ENCODE peak calls at places on chromosome 17, in nine cellular contexts. M, V, U, C, Z, O, W, Q and Y are unnamed samples.

GRCh38 chr17:57085448-57086068 is 512 bp downstream of the AKAP1 start:
- DNase-seq in M (peak; percentile 74), V (peak; percentile 78), U (peak; percentile 18), C (peak; percentile 60), Z (peak; percentile 47), O (peak; percentile 56), W (peak; percentile 19), Q (no peak), Y (peak; percentile 66)

GRCh38 chr17:34626141-34626681 is 46.8 kb downstream of the TMEM132E start:
- DNase-seq in M (no peak), V (peak; percentile 26), U (no peak), C (no peak), Z (no peak), O (no peak), W (no peak), Q (no peak), Y (no peak)

GRCh38 chr17:45291170-45291805 is 25.5 kb downstream of the MAP3K14 start:
- DNase-seq in M (peak; percentile 74), V (no peak), U (no peak), C (no peak), Z (no peak), O (no peak), W (no peak), Q (no peak), Y (no peak)

GRCh38 chr17:33366998-33367397 is 73.9 kb upstream of the ASIC2 start:
- DNase-seq in M (no peak), V (no peak), U (no peak), C (no peak), Z (no peak), O (no peak), W (no peak), Q (no peak), Y (no peak)

GRCh38 chr17:56912105-56912999 is 1.5 kb downstream of the TRIM25 start:
- DNase-seq in M (no peak), V (no peak), U (peak; percentile 33), C (no peak), Z (no peak), O (no peak), W (no peak), Q (no peak), Y (no peak)

GRCh38 chr17:1563786-1564613 is 1.4 kb upstream of the PITPNA start:
- DNase-seq in M (no peak), V (no peak), U (no peak), C (no peak), Z (no peak), O (no peak), W (no peak), Q (no peak), Y (no peak)

GRCh38 chr17:6325741-6326140 is 109.2 kb downstream of the AIPL1 start:
- DNase-seq in M (no peak), V (no peak), U (no peak), C (no peak), Z (no peak), O (no peak), W (no peak), Q (no peak), Y (no peak)

GRCh38 chr17:7523033-7523432 is 25.8 kb upstream of the TNFSF12 start:
- DNase-seq in M (no peak), V (no peak), U (peak; percentile 20), C (no peak), Z (peak; percentile 40), O (peak; percentile 58), W (peak; percentile 4), Q (no peak), Y (no peak)

GRCh38 chr17:13333661-13334060 is 268.1 kb downstream of the HS3ST3A1 start:
- DNase-seq in M (no peak), V (no peak), U (no peak), C (no peak), Z (no peak), O (no peak), W (no peak), Q (no peak), Y (no peak)